ENCODE peak calls at places on chromosome 2, in seven cellular contexts. P is esophagus muscularis mucosa, X is ovary, D is neuronal stem cell, M is H1, C is upper lobe of right lung, H is stomach. J is an unnamed sample. For H3K27me3 and H3K36me3, the result is how much of the 10 kb centered on the place peaks cover.

GRCh38 chr2:127081826-127082633 is 24.9 kb downstream of the BIN1 start:
- DNase-seq in P (no peak), X (no peak), D (no peak), M (no peak), C (no peak), H (peak), J (peak)

GRCh38 chr2:24910245-24910644 is 9.8 kb downstream of the ADCY3 start:
- DNase-seq in P (no peak), X (no peak), D (no peak), M (no peak), C (no peak), H (no peak), J (no peak)

GRCh38 chr2:196702641-196703040 is 63.1 kb downstream of the CCDC150 start:
- DNase-seq in P (no peak), X (no peak), D (no peak), M (no peak), C (no peak), H (no peak), J (no peak)

GRCh38 chr2:160287476-160287875 is 87.4 kb upstream of the ITGB6 start:
- DNase-seq in P (no peak), X (no peak), D (no peak), M (no peak), C (no peak), H (no peak), J (no peak)

GRCh38 chr2:121372756-121373353 is 87.9 kb upstream of the TFCP2L1 start:
- DNase-seq in P (peak), X (no peak), D (no peak), M (no peak), C (no peak), H (no peak), J (no peak)

GRCh38 chr2:231613054-231613654 is 20.5 kb downstream of the TEX44 start:
- DNase-seq in P (no peak), X (peak), D (no peak), M (no peak), C (peak), H (no peak), J (no peak)

GRCh38 chr2:101251844-101252407 is 760 bp upstream of the CNOT11 start:
- DNase-seq in P (no peak), X (no peak), D (peak), M (no peak), C (no peak), H (peak), J (peak)

GRCh38 chr2:151575338-151575737 is 158.9 kb downstream of the NEB start:
- DNase-seq in P (no peak), X (no peak), D (no peak), M (no peak), C (no peak), H (no peak), J (no peak)

GRCh38 chr2:173860082-173860481 is 105.1 kb downstream of the SP3 start:
- DNase-seq in P (no peak), X (no peak), D (no peak), M (no peak), C (no peak), H (no peak), J (no peak)

GRCh38 chr2:147860009-147860408 is 15.2 kb downstream of the ACVR2A start:
- DNase-seq in P (no peak), X (no peak), D (no peak), M (no peak), C (no peak), H (no peak), J (no peak)

GRCh38 chr2:176652300-176653182 is 383.3 kb downstream of the MTX2 start:
- DNase-seq in P (no peak), X (no peak), D (peak), M (no peak), C (no peak), H (no peak), J (no peak)

GRCh38 chr2:109384308-109385271 is 229.2 kb downstream of the SEPTIN10 start:
- DNase-seq in P (no peak), X (no peak), D (no peak), M (no peak), C (peak), H (no peak), J (no peak)

GRCh38 chr2:174053285-174053684 is 88.1 kb upstream of the SP3 start:
- DNase-seq in P (no peak), X (no peak), D (no peak), M (no peak), C (no peak), H (no peak), J (no peak)

GRCh38 chr2:11387100-11387390 is 42.6 kb upstream of the ROCK2 start:
- DNase-seq in P (no peak), X (no peak), D (no peak), M (no peak), C (no peak), H (no peak), J (no peak)

GRCh38 chr2:104702026-104702425 is 151.9 kb upstream of the POU3F3 start:
- DNase-seq in P (no peak), X (no peak), D (peak), M (no peak), C (no peak), H (no peak), J (no peak)

GRCh38 chr2:160376576-160376975 is 117.0 kb downstream of the RBMS1 start:
- DNase-seq in P (no peak), X (no peak), D (no peak), M (no peak), C (no peak), H (no peak), J (no peak)

GRCh38 chr2:79860233-79861058 is 347.6 kb downstream of the CTNNA2 start:
- DNase-seq in P (no peak), X (no peak), D (peak), M (no peak), C (no peak), H (no peak), J (peak)

GRCh38 chr2:100964222-100964621 is 37.9 kb upstream of the RPL31 start:
- DNase-seq in P (no peak), X (no peak), D (no peak), M (no peak), C (peak), H (no peak), J (no peak)

GRCh38 chr2:241618836-241619235 is 18.1 kb downstream of the THAP4 start:
- DNase-seq in P (no peak), X (no peak), D (no peak), M (no peak), C (no peak), H (no peak), J (no peak)
- H3K4me3 ChIP-seq in P (no peak), X (no peak), D (no peak), M (no peak), C (no peak), H (no peak), J (no peak)

GRCh38 chr2:157876771-157877108 is 610 bp upstream of the ACVR1 start:
- DNase-seq in P (no peak), X (no peak), D (no peak), M (no peak), C (no peak), H (no peak), J (no peak)
- H3K27me3 ChIP-seq in P (under half), X (under half), D (under half), M (under half), C (under half), H (under half), J (under half)

GRCh38 chr2:201266629-201267028 is 6.3 kb downstream of the CASP8 start:
- DNase-seq in P (no peak), X (no peak), D (no peak), M (no peak), C (no peak), H (no peak), J (no peak)

GRCh38 chr2:201270293-201271001 is 10.1 kb downstream of the CASP8 start:
- DNase-seq in P (no peak), X (no peak), D (no peak), M (no peak), C (no peak), H (no peak), J (no peak)

GRCh38 chr2:201271917-201272316 is 11.6 kb downstream of the CASP8 start:
- DNase-seq in P (no peak), X (no peak), D (no peak), M (no peak), C (no peak), H (no peak), J (no peak)

GRCh38 chr2:201267278-201268030 is 7.1 kb downstream of the CASP8 start:
- DNase-seq in P (peak), X (no peak), D (no peak), M (no peak), C (no peak), H (no peak), J (no peak)

DNA sequence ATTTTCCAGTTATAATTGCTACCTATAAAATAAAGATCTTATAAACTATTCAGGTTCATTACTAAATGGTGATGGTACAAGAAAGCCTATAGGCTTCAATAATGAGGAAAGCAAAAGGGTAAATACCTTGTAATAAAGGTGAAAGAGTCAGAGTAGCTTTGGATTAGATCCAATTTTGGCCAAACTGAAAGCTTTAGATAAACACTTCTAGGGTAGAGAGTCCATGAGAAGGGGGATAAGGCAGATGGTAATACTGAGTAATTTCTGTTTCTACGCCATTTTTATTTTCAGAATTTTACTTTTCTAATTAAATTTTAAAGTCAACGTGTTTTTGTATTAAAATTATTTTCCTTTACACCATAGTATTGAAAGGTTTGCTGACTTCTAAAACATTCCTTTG is 9.4 kb downstream of the CASP8 start:
- DNase-seq in P (no peak), X (no peak), D (no peak), M (no peak), C (no peak), H (no peak), J (no peak)
- H3K36me3 ChIP-seq in P (half or more), X (under half), D (under half), M (under half), C (half or more), H (half or more), J (under half)

DNA sequence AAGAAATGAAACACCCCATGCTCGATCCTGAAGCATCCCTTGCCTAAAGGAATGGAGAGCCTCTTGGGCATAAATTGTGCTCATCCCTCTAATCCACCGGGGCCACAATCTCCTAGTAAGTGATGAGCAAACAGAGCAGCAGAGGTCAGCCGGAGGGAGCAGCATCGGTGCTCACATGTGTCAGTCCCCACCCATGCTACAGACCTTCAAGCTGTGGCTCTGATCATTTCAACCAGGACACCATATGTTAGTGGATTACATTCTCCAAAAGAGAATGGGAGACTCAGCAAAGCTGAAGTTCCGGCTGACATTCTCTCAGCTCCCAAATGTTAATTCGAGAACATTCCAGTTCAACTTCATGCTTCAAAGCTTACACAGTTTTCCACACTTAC is 75.6 kb downstream of the AAK1 start:
- DNase-seq in P (no peak), X (no peak), D (no peak), M (no peak), C (no peak), H (no peak), J (no peak)
- H3K4me3 ChIP-seq in P (no peak), X (no peak), D (no peak), M (no peak), C (no peak), H (no peak), J (no peak)

DNA sequence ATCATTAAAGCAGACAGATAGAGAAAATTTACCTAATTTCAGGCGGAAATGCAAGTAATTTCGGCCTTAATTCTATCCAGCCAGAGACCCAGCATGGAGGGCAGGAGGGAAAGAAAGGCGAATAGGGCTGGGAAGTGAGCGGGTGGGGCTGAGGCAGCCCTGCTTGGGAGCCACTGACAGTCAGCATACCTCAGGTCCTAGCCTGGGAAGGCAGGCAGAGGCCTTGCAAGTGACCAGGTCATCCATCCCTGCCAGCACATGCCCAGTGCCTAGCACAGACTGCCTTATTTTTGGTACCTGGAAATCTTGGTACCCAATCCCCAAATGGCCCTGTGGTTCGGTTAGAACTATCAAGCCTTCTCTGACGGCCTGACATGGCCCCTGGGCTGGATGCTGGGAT is 1.5 kb downstream of the GDF7 start:
- DNase-seq in P (no peak), X (no peak), D (no peak), M (no peak), C (no peak), H (no peak), J (peak)
- H3K27me3 ChIP-seq in P (half or more), X (under half), D (half or more), M (half or more), C (half or more), H (half or more), J (half or more)

GRCh38 chr2:233513953-233514655 is 52.5 kb downstream of the USP40 start:
- DNase-seq in P (no peak), X (no peak), D (no peak), M (no peak), C (no peak), H (peak), J (no peak)
- H3K36me3 ChIP-seq in P (half or more), X (under half), D (under half), M (under half), C (under half), H (under half), J (under half)